ENCODE peak calls at places on chromosomes 4 and X, in six cellular contexts. E is RWPE1, M is fibroblast of pulmonary artery, G is progenitor cell of endocrine pancreas, S is ovary, X is WTC11. I is an unnamed sample.

GRCh38 chrX:76253432-76253831 is 80.6 kb downstream of the PBDC1 start:
- DNase-seq in X (peak), M (peak), S (peak), G (no peak), E (peak), I (no peak)

GRCh38 chr4:139988863-139989765 is 164.9 kb downstream of the MAML3 start:
- DNase-seq in E (peak), G (no peak), X (no peak), M (peak), S (peak), I (no peak)

GRCh38 chr4:165207016-165207430 is 338 bp upstream of the KLHL2 start:
- DNase-seq in M (no peak), S (peak), X (no peak), E (no peak), G (peak), I (no peak)

GRCh38 chr4:87975466-87975865 is at the start of gene SPP1:
- DNase-seq in E (no peak), S (no peak), X (peak), G (no peak), M (peak), I (no peak)

GRCh38 chr4:78653655-78654054 is 102.1 kb downstream of the ANXA3 start:
- DNase-seq in G (no peak), S (no peak), M (peak), X (no peak), E (no peak), I (no peak)

GRCh38 chr4:186554890-186555827 is at the start of gene MTNR1A:
- DNase-seq in E (peak), X (peak), G (peak), M (peak), S (no peak), I (no peak)

GRCh38 chr4:109075617-109076016 is 226.8 kb downstream of the COL25A1 start:
- DNase-seq in M (no peak), G (no peak), X (no peak), S (no peak), E (no peak), I (no peak)

GRCh38 chr4:162586266-162586665 is 422.5 kb upstream of the FSTL5 start:
- DNase-seq in S (no peak), E (no peak), M (no peak), X (no peak), G (no peak), I (no peak)

GRCh38 chrX:150848914-150849365 is 49.5 kb downstream of the CD99L2 start:
- DNase-seq in M (no peak), S (no peak), X (no peak), E (no peak), G (no peak), I (no peak)

GRCh38 chr4:8471211-8471875 is 30.8 kb downstream of the TRMT44 start:
- DNase-seq in G (no peak), S (no peak), E (no peak), M (no peak), X (no peak), I (no peak)

GRCh38 chr4:23483320-23483958 is 406.4 kb downstream of the PPARGC1A start:
- DNase-seq in E (no peak), S (no peak), G (no peak), M (peak), X (no peak), I (no peak)

GRCh38 chr4:174828845-174829701 is at the start of gene GLRA3:
- DNase-seq in S (no peak), X (peak), M (peak), E (peak), G (peak), I (peak)

GRCh38 chrX:154717824-154718223 is 33.1 kb downstream of the GAB3 start:
- DNase-seq in M (peak), E (no peak), G (no peak), X (no peak), S (no peak), I (no peak)

GRCh38 chr4:54566608-54567007 is 91.1 kb upstream of the KIT start:
- DNase-seq in S (no peak), G (no peak), E (no peak), X (no peak), M (no peak), I (no peak)

GRCh38 chr4:148075438-148075837 is 343.6 kb downstream of the ARHGAP10 start:
- DNase-seq in E (no peak), G (no peak), X (no peak), M (no peak), S (no peak), I (no peak)

GRCh38 chr4:126977306-126977705 is 655.5 kb upstream of the INTU start:
- DNase-seq in X (no peak), E (no peak), S (no peak), G (no peak), M (peak), I (no peak)

GRCh38 chrX:12548746-12549145 is 242.5 kb upstream of the PRPS2 start:
- DNase-seq in M (peak), S (no peak), E (peak), G (peak), X (peak), I (no peak)

GRCh38 chrX:10611441-10612090 is 8.8 kb downstream of the MID1 start:
- DNase-seq in E (no peak), G (no peak), X (no peak), S (no peak), M (no peak), I (no peak)

GRCh38 chr4:70778888-70779422 is 57.2 kb downstream of the RUFY3 start:
- DNase-seq in S (no peak), M (peak), G (no peak), X (no peak), E (no peak), I (no peak)

GRCh38 chr4:83358410-83358809 is 23.8 kb upstream of the HPSE start:
- DNase-seq in S (no peak), X (no peak), E (peak), M (peak), G (no peak), I (no peak)

GRCh38 chr4:6524436-6524835 is 50.6 kb upstream of the MAN2B2 start:
- DNase-seq in M (no peak), X (no peak), G (no peak), S (no peak), E (no peak), I (no peak)

GRCh38 chr4:75892508-75892907 is 9.7 kb downstream of the PPEF2 start:
- DNase-seq in X (peak), E (peak), G (no peak), S (no peak), M (no peak), I (peak)

GRCh38 chr4:188987011-188987410 is 847.8 kb downstream of the TRIML1 start:
- DNase-seq in S (no peak), M (no peak), G (no peak), E (no peak), X (no peak), I (no peak)

GRCh38 chr4:133801858-133802257 is 399.7 kb downstream of the PABPC4L start:
- DNase-seq in E (no peak), G (no peak), X (no peak), M (no peak), S (no peak), I (no peak)

GRCh38 chr4:56680266-56680665 is 830 bp downstream of the HOPX start:
- DNase-seq in S (no peak), G (no peak), E (no peak), M (no peak), X (no peak), I (no peak)

GRCh38 chr4:182533948-182534347 is 290.7 kb downstream of the TENM3 start:
- DNase-seq in E (peak), M (peak), G (no peak), S (no peak), X (no peak), I (no peak)

GRCh38 chrX:71618303-71618721 is at the start of gene CXCR3:
- DNase-seq in S (no peak), X (no peak), M (peak), E (no peak), G (no peak), I (no peak)

GRCh38 chrX:2402361-2402690 is 98.5 kb downstream of the DHRSX start:
- DNase-seq in E (no peak), S (no peak), G (no peak), X (no peak), M (no peak), I (no peak)

GRCh38 chr4:111773858-111774257 is 371.4 kb upstream of the FAM241A start:
- DNase-seq in X (no peak), G (no peak), M (no peak), E (peak), S (no peak), I (no peak)

GRCh38 chr4:11489449-11490083 is 60.9 kb upstream of the HS3ST1 start:
- DNase-seq in G (no peak), M (no peak), S (no peak), E (no peak), X (no peak), I (no peak)
- TF ChIP-seq CTCF in G (no peak), M (no peak), S (no peak), E (no peak), X (no peak), I (no peak)

GRCh38 chrX:120664081-120664480 is 34.2 kb upstream of the C1GALT1C1 start:
- DNase-seq in G (no peak), X (no peak), S (no peak), E (no peak), M (peak), I (no peak)
- TF ChIP-seq CTCF in G (no peak), X (no peak), S (no peak), E (no peak), M (peak), I (peak)

GRCh38 chr4:84481077-84481878 is 17.8 kb downstream of the NKX6-1 start:
- DNase-seq in S (no peak), E (no peak), G (no peak), M (no peak), X (peak), I (no peak)
- TF ChIP-seq CTCF in S (no peak), E (no peak), G (no peak), M (no peak), X (no peak), I (no peak)

GRCh38 chr4:118884716-118885115 is 3.9 kb upstream of the SYNPO2 start:
- DNase-seq in E (no peak), S (no peak), M (no peak), X (no peak), G (no peak), I (no peak)

GRCh38 chr4:118879409-118879808 is 9.2 kb upstream of the SYNPO2 start:
- DNase-seq in X (no peak), S (no peak), G (no peak), E (no peak), M (no peak), I (no peak)

GRCh38 chr4:118881512-118882146 is 7.0 kb upstream of the SYNPO2 start:
- DNase-seq in E (no peak), M (no peak), S (no peak), G (no peak), X (no peak), I (no peak)

GRCh38 chr4:118888666-118889312 is at the start of gene SYNPO2:
- DNase-seq in E (peak), X (peak), M (peak), G (peak), S (peak), I (no peak)

DNA sequence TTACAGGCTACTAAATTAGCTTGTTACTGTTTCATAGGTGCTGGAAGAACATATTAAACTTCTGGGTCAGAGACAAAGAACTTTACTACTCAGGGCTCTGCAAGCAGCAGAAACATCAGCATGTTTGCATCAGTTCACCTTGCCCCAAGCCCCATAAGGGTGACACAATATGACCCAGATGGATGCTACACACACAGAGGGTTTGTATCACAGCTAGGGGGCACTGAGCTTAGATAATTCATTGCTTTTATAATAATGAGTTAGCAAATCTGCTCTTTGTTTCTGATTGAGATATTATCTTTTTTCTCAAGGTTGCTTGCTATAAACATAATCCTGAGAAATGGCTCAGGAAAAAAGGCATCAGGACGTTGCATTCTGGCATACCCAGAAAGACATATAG is 4.8 kb upstream of the SYNPO2 start:
- DNase-seq in X (no peak), S (no peak), G (no peak), M (no peak), E (no peak), I (no peak)
- TF ChIP-seq CTCF in X (no peak), S (no peak), G (no peak), M (peak), E (no peak), I (no peak)

GRCh38 chr4:38902695-38903094 is 35.1 kb downstream of the FAM114A1 start:
- DNase-seq in E (peak), X (no peak), S (no peak), M (peak), G (no peak), I (no peak)
- TF ChIP-seq CTCF in E (no peak), X (no peak), S (no peak), M (peak), G (peak), I (peak)

DNA sequence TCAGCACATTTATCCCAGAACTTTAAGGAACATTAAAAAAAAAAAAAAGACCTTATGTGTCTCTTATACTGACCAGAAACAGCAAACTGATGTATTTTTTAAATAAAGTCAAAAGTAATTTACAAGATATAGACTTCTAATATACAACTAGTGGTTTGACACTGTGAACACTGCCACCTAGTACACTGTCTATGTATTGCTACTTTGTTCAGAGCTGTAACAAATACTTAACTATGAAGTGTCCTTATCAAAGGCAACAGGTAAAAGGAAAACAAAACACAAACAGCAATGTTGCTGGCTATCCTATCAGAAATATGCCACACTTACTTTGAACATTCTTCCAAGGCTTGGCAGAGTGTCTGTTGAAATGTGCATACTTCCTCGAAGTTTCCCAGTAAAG is 60.4 kb downstream of the CD40LG start:
- DNase-seq in X (no peak), M (peak), E (no peak), S (no peak), G (no peak), I (no peak)
- TF ChIP-seq CTCF in X (no peak), M (peak), E (no peak), S (no peak), G (peak), I (peak)

DNA sequence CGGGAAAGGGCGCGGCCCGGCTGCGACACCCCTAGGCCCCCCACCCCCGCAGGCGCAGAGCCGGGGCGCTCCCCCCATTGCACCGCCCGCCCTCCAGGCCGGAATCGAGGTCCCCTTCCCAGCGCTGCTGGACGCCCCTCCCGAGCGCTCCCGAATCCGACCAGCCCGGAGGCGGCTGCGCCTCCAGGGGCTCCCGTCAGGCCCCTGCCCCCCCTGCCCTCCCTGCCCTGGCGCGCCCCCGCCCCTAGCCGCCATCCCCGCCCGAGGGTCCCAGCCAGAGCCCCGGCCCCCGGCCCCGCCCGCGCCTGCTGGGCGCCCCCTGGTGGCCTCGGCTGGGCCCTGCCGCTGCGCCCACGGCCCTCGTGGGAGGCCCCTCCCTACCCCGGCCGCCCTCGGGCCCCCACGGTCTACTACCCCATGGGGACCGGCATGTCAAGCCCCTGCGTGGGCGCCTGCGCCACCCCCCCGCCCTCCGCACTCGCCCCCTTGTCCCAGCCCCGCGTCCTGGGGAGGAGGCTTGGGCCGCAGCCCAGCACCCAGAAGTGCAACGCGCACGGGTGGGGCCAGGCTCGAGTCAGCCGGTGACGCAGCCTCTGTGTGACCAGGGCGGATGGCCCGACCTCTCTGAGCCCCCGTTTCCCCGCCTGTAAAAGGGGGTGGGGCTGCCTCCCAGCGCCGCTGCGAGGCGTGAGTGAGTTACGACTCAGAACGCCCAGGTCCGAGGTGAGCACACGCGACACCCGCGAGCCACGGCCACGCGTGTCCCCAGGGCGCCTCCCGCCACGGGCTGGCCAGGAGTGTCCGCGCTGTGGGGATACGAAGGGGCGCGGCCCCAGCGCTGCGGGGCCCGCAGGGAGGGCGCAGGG is 104.9 kb downstream of the FAM53A start:
- DNase-seq in M (peak), S (peak), G (peak), E (peak), X (peak), I (peak)
- TF ChIP-seq CTCF in M (no peak), S (peak), G (peak), E (peak), X (peak), I (peak)

GRCh38 chr4:65007841-65008439 is 598.7 kb upstream of the TECRL start:
- DNase-seq in X (peak), G (peak), E (peak), M (peak), S (no peak), I (no peak)
- TF ChIP-seq CTCF in X (peak), G (peak), E (peak), M (peak), S (peak), I (peak)

DNA sequence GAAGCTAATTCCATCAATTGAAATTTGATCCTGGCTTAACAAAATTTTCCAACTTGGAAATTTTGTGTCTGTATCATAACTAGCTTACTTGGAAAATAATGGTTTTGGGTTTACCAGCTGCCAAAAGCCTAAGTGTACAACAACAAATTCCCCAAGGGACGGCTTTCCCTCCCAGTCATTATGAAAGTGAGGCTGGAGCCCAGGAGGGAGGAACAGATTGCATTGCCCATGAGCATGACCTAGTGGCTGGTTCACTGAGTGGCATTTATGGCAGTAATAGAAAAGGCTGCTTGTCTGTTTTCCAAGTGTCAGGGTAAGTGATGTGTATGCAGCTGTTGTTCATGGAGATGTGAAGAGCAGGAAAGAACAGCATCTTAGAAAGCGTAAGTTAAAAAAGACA is 70.8 kb upstream of the HHIP start:
- DNase-seq in E (no peak), X (no peak), M (peak), S (no peak), G (no peak), I (no peak)
- TF ChIP-seq CTCF in E (no peak), X (no peak), M (peak), S (no peak), G (no peak), I (peak)

GRCh38 chr4:179272282-179272681 is 1830.0 kb upstream of the AGA start:
- DNase-seq in M (no peak), X (no peak), G (no peak), E (no peak), S (no peak), I (no peak)
- TF ChIP-seq CTCF in M (no peak), X (no peak), G (no peak), E (no peak), S (no peak), I (no peak)

I was measured in D721Med.